ENCODE peak calls at places on chromosomes 3 and 15, in ten cellular contexts. O is RPMI8226; U is T-helper 17 cell; H is activated effector memory CD4-positive, alpha-beta T cell treated with Interleukin-2 at 50 U/mL for 16 hours; I is thoracic aorta; R is HT-29; L is NCI-H345; M is foreskin melanocyte; D is non-pigmented ciliary epithelial cell; N is neural crest cell. P is an unnamed sample.

GRCh38 chr3:120472121-120472844 is 21.5 kb upstream of the FSTL1 start:
- DNase-seq in I (no peak), O (no peak), U (no peak), R (no peak), L (no peak), M (no peak), N (no peak), D (no peak), H (no peak), P (no peak)

GRCh38 chr3:77102916-77103769 is 63.2 kb downstream of the ROBO2 start:
- DNase-seq in L (peak; percentile 76), O (no peak), U (no peak), R (no peak), D (no peak), H (no peak), M (no peak), I (no peak), N (no peak), P (peak; percentile 18)

GRCh38 chr15:39887832-39888231 is 32.2 kb downstream of the GPR176 start:
- DNase-seq in N (no peak), I (no peak), O (peak; percentile 13), M (peak; percentile 44), U (no peak), R (peak; percentile 72), H (no peak), D (no peak), L (no peak), P (peak; percentile 60)

GRCh38 chr15:59492389-59493377 is 54.7 kb downstream of the FAM81A start:
- DNase-seq in M (peak; percentile 61), I (no peak), R (peak; percentile 91), H (peak; percentile 29), L (peak; percentile 51), N (peak; percentile 50), O (peak; percentile 61), D (peak; percentile 27), U (peak; percentile 25), P (peak; percentile 87)

GRCh38 chr15:62881056-62881455 is 161.5 kb upstream of the TPM1 start:
- DNase-seq in N (no peak), H (no peak), M (no peak), O (no peak), I (no peak), D (no peak), U (no peak), L (no peak), R (no peak), P (no peak)

GRCh38 chr3:51686512-51687215 is 15.6 kb downstream of the TEX264 start:
- DNase-seq in M (peak; percentile 24), U (peak; percentile 80), O (no peak), L (no peak), H (peak; percentile 86), N (no peak), I (no peak), R (no peak), D (no peak), P (peak; percentile 17)

GRCh38 chr3:157566596-157566995 is 63.4 kb upstream of the VEPH1 start:
- DNase-seq in H (no peak), N (no peak), L (no peak), R (no peak), I (no peak), D (no peak), O (no peak), U (no peak), M (no peak), P (no peak)

GRCh38 chr3:129654126-129654525 is 47.6 kb upstream of the PLXND1 start:
- DNase-seq in H (no peak), U (no peak), D (peak; percentile 52), R (no peak), O (no peak), M (no peak), I (no peak), L (no peak), N (no peak), P (peak; percentile 70)

GRCh38 chr15:61736792-61737191 is 323.5 kb downstream of the VPS13C start:
- DNase-seq in U (no peak), N (no peak), O (no peak), R (no peak), M (no peak), H (no peak), L (no peak), I (no peak), D (no peak), P (no peak)

GRCh38 chr15:95018888-95019545 is 787.7 kb downstream of the MCTP2 start:
- DNase-seq in R (peak; percentile 35), H (no peak), O (peak; percentile 44), U (no peak), M (no peak), N (no peak), D (peak; percentile 78), I (no peak), L (no peak), P (peak; percentile 33)

GRCh38 chr3:23650371-23651140 is 155.2 kb upstream of the UBE2E1 start:
- DNase-seq in M (no peak), L (no peak), R (no peak), H (no peak), U (no peak), I (no peak), D (peak; percentile 72), N (no peak), O (no peak), P (peak; percentile 27)

GRCh38 chr3:6516143-6516542 is 344.8 kb upstream of the GRM7 start:
- DNase-seq in H (no peak), D (no peak), R (no peak), O (no peak), M (no peak), L (no peak), N (no peak), U (no peak), I (no peak), P (no peak)

GRCh38 chr15:66842710-66843441 is 140.8 kb downstream of the SMAD6 start:
- DNase-seq in R (peak; percentile 78), D (no peak), N (peak; percentile 29), O (peak; percentile 46), I (peak; percentile 46), U (no peak), L (peak; percentile 24), H (no peak), M (peak; percentile 45), P (peak; percentile 86)

GRCh38 chr15:55879181-55879580 is 114.2 kb downstream of the NEDD4 start:
- DNase-seq in D (no peak), H (no peak), N (no peak), R (no peak), U (no peak), M (no peak), I (no peak), O (no peak), L (no peak), P (no peak)

GRCh38 chr15:63945005-63945788 is 101.1 kb downstream of the DAPK2 start:
- DNase-seq in I (no peak), R (peak; percentile 79), U (peak; percentile 39), H (peak; percentile 55), D (no peak), L (no peak), N (peak; percentile 76), O (peak; percentile 76), M (peak; percentile 57), P (peak; percentile 65)

GRCh38 chr3:13115616-13115910 is 42.3 kb upstream of the IQSEC1 start:
- DNase-seq in D (no peak), R (no peak), O (no peak), L (no peak), H (no peak), M (no peak), I (no peak), U (no peak), N (no peak), P (no peak)

GRCh38 chr3:106826861-106827311 is 550.4 kb upstream of the CCDC54 start:
- DNase-seq in D (no peak), L (no peak), U (no peak), H (no peak), R (no peak), M (no peak), I (no peak), N (no peak), O (no peak), P (no peak)

GRCh38 chr3:178900244-178900643 is 171.4 kb downstream of the ZMAT3 start:
- DNase-seq in D (no peak), O (no peak), N (no peak), L (peak; percentile 92), H (no peak), U (no peak), M (no peak), I (no peak), R (no peak), P (no peak)

GRCh38 chr15:72112111-72112510 is 5.8 kb downstream of the MYO9A start:
- DNase-seq in I (no peak), L (no peak), M (no peak), O (no peak), R (no peak), H (no peak), D (no peak), N (no peak), U (no peak), P (no peak)

P was measured in astrocyte of the hippocampus.